ENCODE peak calls at places on chromosomes 4 and X, in six cellular contexts. One of them, this sample, is unnamed.

GRCh38 chr4:156953951-156954350 is 17.6 kb downstream of the PDGFC start:
- DNase-seq in IMR-90: no peak
- DNase-seq in H1: no peak
- DNase-seq in mesenchymal stem cell: no peak
- DNase-seq in neuronal stem cell: no peak
- DNase-seq in H9: no peak
- DNase-seq in this sample: no peak

GRCh38 chrX:7746861-7747260 is 96.1 kb upstream of the VCX start:
- DNase-seq in mesenchymal stem cell: no peak
- DNase-seq in neuronal stem cell: no peak
- DNase-seq in H1: no peak
- DNase-seq in IMR-90: no peak
- DNase-seq in H9: no peak
- DNase-seq in this sample: no peak

GRCh38 chr4:10582059-10582686 is 102.4 kb downstream of the CLNK start:
- DNase-seq in H1: no peak
- DNase-seq in mesenchymal stem cell: peak
- DNase-seq in H9: peak
- DNase-seq in neuronal stem cell: peak
- DNase-seq in IMR-90: peak
- DNase-seq in this sample: peak

GRCh38 chr4:21948347-21949072 is at the start of gene KCNIP4:
- DNase-seq in mesenchymal stem cell: peak
- DNase-seq in H9: peak
- DNase-seq in neuronal stem cell: peak
- DNase-seq in H1: peak
- DNase-seq in IMR-90: no peak
- DNase-seq in this sample: peak

GRCh38 chr4:25350561-25350960 is 26.5 kb upstream of the ANAPC4 start:
- DNase-seq in neuronal stem cell: no peak
- DNase-seq in IMR-90: no peak
- DNase-seq in mesenchymal stem cell: no peak
- DNase-seq in H9: no peak
- DNase-seq in H1: no peak
- DNase-seq in this sample: peak

GRCh38 chr4:127555106-127555505 is 77.7 kb upstream of the INTU start:
- DNase-seq in H9: no peak
- DNase-seq in neuronal stem cell: no peak
- DNase-seq in H1: no peak
- DNase-seq in IMR-90: no peak
- DNase-seq in mesenchymal stem cell: no peak
- DNase-seq in this sample: no peak

GRCh38 chr4:71266090-71266794 is 72.6 kb upstream of the SLC4A4 start:
- DNase-seq in mesenchymal stem cell: peak
- DNase-seq in IMR-90: peak
- DNase-seq in neuronal stem cell: no peak
- DNase-seq in H1: no peak
- DNase-seq in H9: no peak
- DNase-seq in this sample: no peak

GRCh38 chrX:15206306-15206705 is 63.6 kb downstream of the ASB9 start:
- DNase-seq in neuronal stem cell: no peak
- DNase-seq in IMR-90: no peak
- DNase-seq in mesenchymal stem cell: no peak
- DNase-seq in H1: no peak
- DNase-seq in H9: no peak
- DNase-seq in this sample: no peak

GRCh38 chr4:43071069-43071468 is 178.6 kb downstream of the GRXCR1 start:
- DNase-seq in H9: no peak
- DNase-seq in H1: no peak
- DNase-seq in IMR-90: no peak
- DNase-seq in neuronal stem cell: no peak
- DNase-seq in mesenchymal stem cell: no peak
- DNase-seq in this sample: no peak

GRCh38 chr4:182975806-182976205 is 58.6 kb upstream of the DCTD start:
- DNase-seq in H1: no peak
- DNase-seq in neuronal stem cell: no peak
- DNase-seq in mesenchymal stem cell: peak
- DNase-seq in IMR-90: peak
- DNase-seq in H9: no peak
- DNase-seq in this sample: no peak

GRCh38 chrX:14801136-14801535 is 71.7 kb downstream of the FANCB start:
- DNase-seq in neuronal stem cell: no peak
- DNase-seq in IMR-90: peak
- DNase-seq in H1: no peak
- DNase-seq in mesenchymal stem cell: no peak
- DNase-seq in H9: no peak
- DNase-seq in this sample: peak

GRCh38 chr4:76589872-76590846 is 155.1 kb downstream of the SHROOM3 start:
- DNase-seq in H9: peak
- DNase-seq in H1: peak
- DNase-seq in neuronal stem cell: peak
- DNase-seq in mesenchymal stem cell: peak
- DNase-seq in IMR-90: peak
- DNase-seq in this sample: peak

DNA sequence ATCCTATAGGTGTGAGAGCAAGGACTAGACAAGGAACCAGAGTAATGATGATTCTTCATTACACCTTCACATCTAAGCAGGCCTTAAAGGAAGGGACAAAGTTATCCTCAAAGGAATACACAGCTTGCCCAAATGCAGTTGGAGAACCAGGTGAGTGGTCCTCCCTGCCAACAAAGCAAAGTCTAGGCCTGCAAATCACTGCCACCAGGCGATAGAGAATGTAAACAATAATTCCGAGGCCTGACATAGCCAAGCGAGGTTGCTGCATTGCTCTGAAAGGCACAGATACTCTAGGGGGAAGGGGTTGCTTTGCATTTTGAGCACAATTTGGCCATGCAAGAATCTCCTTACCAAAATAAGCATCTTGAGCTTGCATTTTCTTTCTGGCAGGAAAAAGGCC is 178.2 kb upstream of the FAT1 start:
- DNase-seq in mesenchymal stem cell: no peak
- DNase-seq in H9: no peak
- DNase-seq in H1: no peak
- DNase-seq in neuronal stem cell: no peak
- DNase-seq in IMR-90: no peak
- DNase-seq in this sample: no peak
- H2BK15ac ChIP-seq in mesenchymal stem cell: no peak
- H2BK15ac ChIP-seq in H9: no peak
- H2BK15ac ChIP-seq in H1: no peak
- H2BK15ac ChIP-seq in neuronal stem cell: no peak
- H2BK15ac ChIP-seq in IMR-90: peak
- H2BK15ac ChIP-seq in this sample: no peak

GRCh38 chrX:130118941-130119640 is 8.8 kb upstream of the ELF4 start:
- DNase-seq in IMR-90: peak
- DNase-seq in H9: no peak
- DNase-seq in neuronal stem cell: no peak
- DNase-seq in H1: no peak
- DNase-seq in mesenchymal stem cell: peak
- DNase-seq in this sample: no peak
- H3K9ac ChIP-seq in IMR-90: peak
- H3K9ac ChIP-seq in H9: no peak
- H3K9ac ChIP-seq in neuronal stem cell: no peak
- H3K9ac ChIP-seq in H1: no peak
- H3K9ac ChIP-seq in mesenchymal stem cell: peak
- H3K9ac ChIP-seq in this sample: no peak

GRCh38 chr4:62250100-62250499 is 1050.0 kb downstream of the ADGRL3 start:
- DNase-seq in H9: no peak
- DNase-seq in neuronal stem cell: no peak
- DNase-seq in IMR-90: no peak
- DNase-seq in H1: no peak
- DNase-seq in mesenchymal stem cell: no peak
- DNase-seq in this sample: no peak
- H2BK15ac ChIP-seq in H9: no peak
- H2BK15ac ChIP-seq in neuronal stem cell: no peak
- H2BK15ac ChIP-seq in IMR-90: no peak
- H2BK15ac ChIP-seq in H1: no peak
- H2BK15ac ChIP-seq in mesenchymal stem cell: no peak
- H2BK15ac ChIP-seq in this sample: no peak

GRCh38 chrX:37350034-37350365 is 836 bp downstream of the PRRG1 start:
- DNase-seq in mesenchymal stem cell: peak
- DNase-seq in IMR-90: peak
- DNase-seq in H1: no peak
- DNase-seq in H9: no peak
- DNase-seq in neuronal stem cell: no peak
- DNase-seq in this sample: no peak
- H3K9ac ChIP-seq in mesenchymal stem cell: peak
- H3K9ac ChIP-seq in IMR-90: peak
- H3K9ac ChIP-seq in H1: no peak
- H3K9ac ChIP-seq in H9: peak
- H3K9ac ChIP-seq in neuronal stem cell: no peak
- H3K9ac ChIP-seq in this sample: no peak

GRCh38 chrX:30822068-30822671 is 66.9 kb downstream of the TAB3 start:
- DNase-seq in IMR-90: no peak
- DNase-seq in mesenchymal stem cell: no peak
- DNase-seq in H9: no peak
- DNase-seq in H1: no peak
- DNase-seq in neuronal stem cell: no peak
- DNase-seq in this sample: peak

GRCh38 chrX:30822719-30823118 is 66.3 kb downstream of the TAB3 start:
- DNase-seq in mesenchymal stem cell: no peak
- DNase-seq in IMR-90: no peak
- DNase-seq in neuronal stem cell: no peak
- DNase-seq in H9: no peak
- DNase-seq in H1: no peak
- DNase-seq in this sample: no peak

GRCh38 chrX:30819080-30819479 is 70.0 kb downstream of the TAB3 start:
- DNase-seq in IMR-90: no peak
- DNase-seq in neuronal stem cell: no peak
- DNase-seq in H9: no peak
- DNase-seq in H1: no peak
- DNase-seq in mesenchymal stem cell: no peak
- DNase-seq in this sample: no peak

GRCh38 chrX:30824275-30824674 is 64.8 kb downstream of the TAB3 start:
- DNase-seq in H1: no peak
- DNase-seq in neuronal stem cell: no peak
- DNase-seq in H9: no peak
- DNase-seq in mesenchymal stem cell: no peak
- DNase-seq in IMR-90: no peak
- DNase-seq in this sample: no peak

GRCh38 chrX:30821116-30821515 is 67.9 kb downstream of the TAB3 start:
- DNase-seq in H9: no peak
- DNase-seq in IMR-90: no peak
- DNase-seq in neuronal stem cell: no peak
- DNase-seq in H1: no peak
- DNase-seq in mesenchymal stem cell: no peak
- DNase-seq in this sample: no peak
- H2BK15ac ChIP-seq in H9: no peak
- H2BK15ac ChIP-seq in IMR-90: no peak
- H2BK15ac ChIP-seq in neuronal stem cell: no peak
- H2BK15ac ChIP-seq in H1: no peak
- H2BK15ac ChIP-seq in mesenchymal stem cell: no peak
- H2BK15ac ChIP-seq in this sample: no peak

GRCh38 chrX:2330487-2330886 is 170.3 kb downstream of the DHRSX start:
- DNase-seq in IMR-90: no peak
- DNase-seq in H1: no peak
- DNase-seq in mesenchymal stem cell: no peak
- DNase-seq in H9: no peak
- DNase-seq in neuronal stem cell: no peak
- DNase-seq in this sample: no peak
- H3K9ac ChIP-seq in IMR-90: no peak
- H3K9ac ChIP-seq in H1: no peak
- H3K9ac ChIP-seq in mesenchymal stem cell: no peak
- H3K9ac ChIP-seq in H9: no peak
- H3K9ac ChIP-seq in neuronal stem cell: no peak
- H3K9ac ChIP-seq in this sample: no peak

GRCh38 chr4:96787766-96788165 is 947.9 kb downstream of the PDHA2 start:
- DNase-seq in IMR-90: no peak
- DNase-seq in mesenchymal stem cell: no peak
- DNase-seq in neuronal stem cell: no peak
- DNase-seq in H1: no peak
- DNase-seq in H9: no peak
- DNase-seq in this sample: no peak

GRCh38 chr4:96786306-96786705 is 946.4 kb downstream of the PDHA2 start:
- DNase-seq in H1: no peak
- DNase-seq in IMR-90: no peak
- DNase-seq in mesenchymal stem cell: no peak
- DNase-seq in neuronal stem cell: no peak
- DNase-seq in H9: no peak
- DNase-seq in this sample: peak

GRCh38 chr4:96784336-96784735 is 944.4 kb downstream of the PDHA2 start:
- DNase-seq in mesenchymal stem cell: no peak
- DNase-seq in IMR-90: no peak
- DNase-seq in H9: no peak
- DNase-seq in H1: no peak
- DNase-seq in neuronal stem cell: no peak
- DNase-seq in this sample: no peak
- H2BK15ac ChIP-seq in mesenchymal stem cell: no peak
- H2BK15ac ChIP-seq in IMR-90: no peak
- H2BK15ac ChIP-seq in H9: no peak
- H2BK15ac ChIP-seq in H1: no peak
- H2BK15ac ChIP-seq in neuronal stem cell: no peak
- H2BK15ac ChIP-seq in this sample: no peak

GRCh38 chr4:1809754-1810502 is 16.8 kb downstream of the FGFR3 start:
- DNase-seq in mesenchymal stem cell: peak
- DNase-seq in IMR-90: peak
- DNase-seq in H1: peak
- DNase-seq in neuronal stem cell: peak
- DNase-seq in H9: peak
- DNase-seq in this sample: peak
- H3K9ac ChIP-seq in mesenchymal stem cell: no peak
- H3K9ac ChIP-seq in IMR-90: no peak
- H3K9ac ChIP-seq in H1: no peak
- H3K9ac ChIP-seq in neuronal stem cell: peak
- H3K9ac ChIP-seq in H9: no peak
- H3K9ac ChIP-seq in this sample: no peak

GRCh38 chr4:81131066-81131465 is 84.0 kb downstream of the PRKG2 start:
- DNase-seq in H9: peak
- DNase-seq in H1: no peak
- DNase-seq in IMR-90: no peak
- DNase-seq in neuronal stem cell: no peak
- DNase-seq in mesenchymal stem cell: no peak
- DNase-seq in this sample: no peak
- H2BK15ac ChIP-seq in H9: no peak
- H2BK15ac ChIP-seq in H1: no peak
- H2BK15ac ChIP-seq in IMR-90: no peak
- H2BK15ac ChIP-seq in neuronal stem cell: no peak
- H2BK15ac ChIP-seq in mesenchymal stem cell: no peak
- H2BK15ac ChIP-seq in this sample: no peak